ENCODE peak calls at places on chromosomes 7 and 10, in seven cellular contexts. L is body of pancreas; T is CD4-positive, alpha-beta memory T cell; H is cardiac fibroblast; P is neural crest cell; M is endodermal cell; Y is frontal cortex. V is an unnamed sample.

GRCh38 chr7:21125297-21125696 is 302.6 kb upstream of the SP4 start:
- DNase-seq in L (no peak), T (no peak), H (no peak), P (no peak), M (peak; percentile 70), Y (no peak), V (no peak)

GRCh38 chr7:101684980-101685323 is 55.9 kb upstream of the MYL10 start:
- DNase-seq in L (no peak), T (no peak), H (no peak), P (no peak), M (no peak), Y (no peak), V (no peak)

GRCh38 chr7:74475243-74475986 is 21.7 kb downstream of the GTF2IRD1 start:
- DNase-seq in L (peak; percentile 54), T (no peak), H (no peak), P (no peak), M (no peak), Y (no peak), V (no peak)

GRCh38 chr7:102303669-102304422 is 17.2 kb downstream of the SH2B2 start:
- DNase-seq in L (no peak), T (no peak), H (no peak), P (no peak), M (no peak), Y (no peak), V (no peak)

GRCh38 chr7:21352540-21353387 is 75.1 kb upstream of the SP4 start:
- DNase-seq in L (no peak), T (peak; percentile 49), H (no peak), P (no peak), M (no peak), Y (no peak), V (peak; percentile 81)

GRCh38 chr10:132547421-132547861 is 9.9 kb downstream of the INPP5A start:
- DNase-seq in L (peak; percentile 22), T (no peak), H (no peak), P (no peak), M (no peak), Y (no peak), V (peak; percentile 76)

GRCh38 chr7:102874966-102875365 is 37.8 kb upstream of the LRRC17 start:
- DNase-seq in L (no peak), T (no peak), H (peak; percentile 47), P (no peak), M (no peak), Y (no peak), V (no peak)

GRCh38 chr7:5598769-5599371 is 175.2 kb upstream of the TNRC18 start:
- DNase-seq in L (no peak), T (no peak), H (no peak), P (no peak), M (peak; percentile 75), Y (no peak), V (no peak)

GRCh38 chr10:100370561-100370975 is 23.5 kb downstream of the SCD start:
- DNase-seq in L (peak; percentile 65), T (no peak), H (peak; percentile 59), P (no peak), M (no peak), Y (no peak), V (peak; percentile 48)

GRCh38 chr10:74738985-74739567 is 87.3 kb upstream of the KAT6B start:
- DNase-seq in L (peak; percentile 20), T (peak; percentile 23), H (peak; percentile 45), P (no peak), M (peak; percentile 61), Y (no peak), V (peak; percentile 43)